ENCODE peak calls at places on chromosomes 1 and 21, in ten cellular contexts. M is OCI-LY7, S is left lung, Z is PC-9, L is B cell, Y is uterus, W is nephron progenitor cell, J is GM12878, B is transverse colon, F is AG04450. K is an unnamed sample.
A peak's percentile ranks its signal among the peaks of the same experiment; 100 is the strongest.

GRCh38 chr1:214558002-214558770 is 6.8 kb upstream of the PTPN14 start:
- DNase-seq in M (no peak), S (no peak), Z (peak; percentile 76), L (no peak), Y (peak; percentile 31), W (peak; percentile 42), J (no peak), B (no peak), F (peak; percentile 61), K (no peak)

GRCh38 chr1:96473791-96474452 is 247.7 kb upstream of the PTBP2 start:
- DNase-seq in M (no peak), S (no peak), Z (peak; percentile 10), L (no peak), Y (no peak), W (no peak), J (no peak), B (no peak), F (no peak), K (no peak)

GRCh38 chr21:31110430-31110829 is 72.2 kb upstream of the KRTAP19-8 start:
- DNase-seq in M (no peak), S (no peak), Z (no peak), L (no peak), Y (no peak), W (no peak), J (no peak), B (no peak), F (no peak), K (no peak)

GRCh38 chr21:33149166-33149565 is 79.2 kb downstream of the OLIG1 start:
- DNase-seq in M (no peak), S (no peak), Z (no peak), L (no peak), Y (no peak), W (no peak), J (no peak), B (no peak), F (no peak), K (no peak)

GRCh38 chr1:114015075-114015474 is 35.8 kb downstream of the OLFML3 start:
- DNase-seq in M (no peak), S (no peak), Z (peak; percentile 96), L (no peak), Y (no peak), W (no peak), J (no peak), B (no peak), F (no peak), K (no peak)

GRCh38 chr1:226061793-226062557 is 541 bp upstream of the H3-3A start:
- DNase-seq in M (peak; percentile 60), S (peak; percentile 84), Z (peak; percentile 67), L (peak; percentile 71), Y (peak; percentile 78), W (peak; percentile 88), J (no peak), B (peak; percentile 85), F (no peak), K (peak; percentile 90)

GRCh38 chr1:229127301-229127700 is 143.6 kb upstream of the RAB4A start:
- DNase-seq in M (no peak), S (no peak), Z (no peak), L (no peak), Y (no peak), W (no peak), J (no peak), B (no peak), F (no peak), K (no peak)

GRCh38 chr1:54803761-54804470 is 2.8 kb upstream of the TTC22 start:
- DNase-seq in M (no peak), S (peak; percentile 31), Z (no peak), L (no peak), Y (peak; percentile 30), W (no peak), J (no peak), B (peak; percentile 59), F (no peak), K (no peak)

GRCh38 chr1:54487571-54488050 is 60.4 kb upstream of the ACOT11 start:
- DNase-seq in M (no peak), S (no peak), Z (peak; percentile 23), L (no peak), Y (no peak), W (peak; percentile 36), J (no peak), B (no peak), F (no peak), K (no peak)

GRCh38 chr1:155504207-155504606 is 58.4 kb downstream of the ASH1L start:
- DNase-seq in M (peak; percentile 66), S (no peak), Z (peak; percentile 37), L (peak; percentile 49), Y (no peak), W (no peak), J (no peak), B (no peak), F (no peak), K (no peak)
- TF ChIP-seq CTCF in M (peak; percentile 79), S (no peak), Z (peak; percentile 50), L (peak; percentile 71), Y (peak; percentile 47), W (no peak), J (peak; percentile 52), B (peak; percentile 12), F (peak; percentile 46), K (peak; percentile 40)

DNA sequence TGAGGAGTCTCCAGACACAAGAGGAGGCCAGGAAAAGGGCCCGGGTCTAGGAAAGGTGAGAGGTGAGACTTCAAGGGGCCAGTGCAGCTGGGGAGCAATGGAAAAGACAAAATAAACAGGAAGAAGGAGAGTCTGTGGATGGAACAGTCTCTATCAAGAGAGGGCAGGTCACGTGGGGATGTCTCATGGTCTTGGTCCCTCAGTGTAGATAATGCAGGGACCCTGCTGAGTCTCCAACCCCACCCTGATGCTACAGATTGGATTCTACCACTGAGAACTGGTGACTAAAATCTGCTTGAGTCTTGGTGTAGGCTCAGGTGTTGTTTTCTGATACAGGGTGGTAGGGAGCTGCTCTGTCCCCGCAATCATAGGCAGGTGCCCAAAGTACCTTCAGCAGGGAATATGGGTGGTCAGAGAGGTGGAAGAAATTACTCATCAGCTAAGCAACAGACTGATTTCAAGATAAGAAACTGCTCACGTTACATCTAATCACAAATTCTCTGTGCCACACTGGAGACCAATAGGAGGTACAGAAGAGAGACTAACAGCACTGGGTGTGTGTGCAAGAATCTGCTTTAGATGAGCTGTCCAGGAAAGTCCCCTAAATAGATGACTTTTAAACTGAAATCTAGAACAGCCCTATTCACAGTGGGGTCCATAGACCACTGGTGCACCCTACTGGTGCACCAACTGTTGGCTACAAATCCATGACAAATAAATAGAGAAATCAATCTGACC is 101.5 kb upstream of the TLR5 start:
- DNase-seq in M (no peak), S (no peak), Z (peak; percentile 48), L (no peak), Y (no peak), W (no peak), J (peak; percentile 30), B (no peak), F (no peak), K (no peak)
- TF ChIP-seq CTCF in M (peak; percentile 16), S (no peak), Z (peak; percentile 44), L (no peak), Y (peak; percentile 15), W (no peak), J (peak; percentile 46), B (no peak), F (peak; percentile 48), K (no peak)

GRCh38 chr1:35461966-35462651 is 95.1 kb downstream of the KIAA0319L start:
- DNase-seq in M (no peak), S (no peak), Z (no peak), L (no peak), Y (no peak), W (no peak), J (peak; percentile 59), B (no peak), F (no peak), K (no peak)

GRCh38 chr1:35463232-35463631 is 94.0 kb downstream of the KIAA0319L start:
- DNase-seq in M (no peak), S (no peak), Z (no peak), L (no peak), Y (no peak), W (no peak), J (no peak), B (no peak), F (no peak), K (no peak)

GRCh38 chr1:35466120-35466519 is 91.1 kb downstream of the KIAA0319L start:
- DNase-seq in M (no peak), S (no peak), Z (no peak), L (no peak), Y (no peak), W (no peak), J (no peak), B (no peak), F (no peak), K (no peak)

DNA sequence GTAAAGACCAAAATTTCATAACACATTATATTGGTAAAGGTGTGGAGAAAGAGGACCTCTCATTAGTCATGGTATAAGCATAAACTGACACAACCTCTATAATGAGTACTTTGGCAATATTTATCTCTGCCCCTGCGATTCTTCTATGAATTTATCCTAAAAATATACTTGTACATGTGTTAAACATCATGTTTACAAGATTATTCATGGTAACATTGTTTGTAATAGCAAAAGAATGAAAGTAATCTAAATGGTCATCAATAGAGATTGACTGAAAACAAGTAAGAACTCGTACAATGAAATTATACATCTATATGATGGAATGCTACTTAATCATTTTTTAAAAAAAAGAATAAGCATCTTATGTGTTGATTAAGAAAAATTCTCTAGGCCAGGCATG is 96.4 kb downstream of the KIAA0319L start:
- DNase-seq in M (no peak), S (no peak), Z (no peak), L (no peak), Y (no peak), W (no peak), J (no peak), B (no peak), F (no peak), K (no peak)
- TF ChIP-seq CTCF in M (no peak), S (no peak), Z (no peak), L (no peak), Y (no peak), W (no peak), J (no peak), B (no peak), F (no peak), K (no peak)

DNA sequence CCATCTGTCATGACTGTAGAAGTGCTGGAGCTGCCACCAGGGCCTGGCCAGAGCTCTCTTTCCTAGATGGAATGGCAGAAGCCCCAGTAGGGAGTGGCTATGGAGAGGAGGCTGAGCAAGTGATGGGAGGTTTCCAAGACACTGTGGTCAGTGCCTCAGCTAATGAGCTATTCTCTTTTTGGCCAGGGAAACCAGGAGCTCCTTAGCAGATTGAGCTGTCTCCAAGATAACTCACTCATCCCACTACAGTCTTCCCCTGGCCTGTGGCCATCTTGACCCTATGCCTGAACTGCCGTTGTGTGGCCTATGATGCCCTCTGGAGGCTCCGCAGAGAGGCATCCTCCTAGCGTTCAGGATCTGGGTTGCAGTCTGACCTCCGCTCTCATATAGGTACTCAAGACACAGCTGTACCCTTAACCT is 60.5 kb downstream of the ERI3 start:
- DNase-seq in M (no peak), S (peak; percentile 49), Z (no peak), L (no peak), Y (peak; percentile 68), W (peak; percentile 29), J (no peak), B (peak; percentile 64), F (peak; percentile 11), K (no peak)
- TF ChIP-seq CTCF in M (peak; percentile 21), S (no peak), Z (no peak), L (no peak), Y (peak; percentile 37), W (no peak), J (no peak), B (peak; percentile 48), F (peak; percentile 39), K (peak; percentile 56)

GRCh38 chr1:175482072-175482451 is 261.3 kb downstream of the TNR start:
- DNase-seq in M (no peak), S (no peak), Z (no peak), L (no peak), Y (no peak), W (no peak), J (no peak), B (no peak), F (no peak), K (no peak)
- TF ChIP-seq CTCF in M (no peak), S (no peak), Z (no peak), L (no peak), Y (peak; percentile 9), W (no peak), J (no peak), B (no peak), F (no peak), K (no peak)

K was measured in type B pancreatic cell.